ENCODE peak calls at places on chromosomes 6 and 20, in nine cellular contexts. D is GM23248; U is ascending aorta; F is aorta; L is gastrocnemius medialis; C is HCT116; O is CD8-positive, alpha-beta T cell; I is tibial artery; Q is lung. Z is an unnamed sample.

GRCh38 chr6:107704377-107705013 is 119.6 kb downstream of the SCML4 start:
- DNase-seq in L (no peak), I (no peak), Q (no peak), D (peak; percentile 54), F (no peak), C (peak; percentile 18), O (no peak), U (no peak), Z (no peak)

GRCh38 chr20:45336530-45337366 is 11.5 kb downstream of the SDC4 start:
- DNase-seq in U (peak; percentile 76), D (peak; percentile 99), L (peak; percentile 84), O (no peak), C (no peak), F (peak; percentile 78), Q (no peak), I (peak; percentile 88), Z (peak; percentile 88)

GRCh38 chr6:142942805-142943227 is 2.2 kb downstream of the HIVEP2 start:
- DNase-seq in U (no peak), O (no peak), I (no peak), Q (no peak), F (no peak), D (peak; percentile 62), C (no peak), L (no peak), Z (no peak)

GRCh38 chr6:144265061-144265357 is 20.1 kb upstream of the UTRN start:
- DNase-seq in C (no peak), Q (peak; percentile 30), I (no peak), F (no peak), U (no peak), O (no peak), L (no peak), D (peak; percentile 5), Z (no peak)

GRCh38 chr20:63737940-63738686 is 1.5 kb upstream of the SLC2A4RG start:
- DNase-seq in D (no peak), F (peak; percentile 58), O (peak; percentile 46), L (no peak), Q (no peak), C (no peak), I (peak; percentile 75), U (no peak), Z (peak; percentile 78)

GRCh38 chr6:35468980-35469710 is 944 bp downstream of the RPL10A start:
- DNase-seq in U (no peak), L (no peak), F (no peak), Q (no peak), O (no peak), D (peak; percentile 50), I (no peak), C (no peak), Z (peak; percentile 84)

GRCh38 chr6:137765044-137765443 is 102.0 kb upstream of the TNFAIP3 start:
- DNase-seq in D (peak; percentile 12), U (no peak), O (no peak), I (no peak), C (no peak), L (no peak), F (no peak), Q (no peak), Z (no peak)

GRCh38 chr20:24469116-24470030 is at the start of gene SYNDIG1:
- DNase-seq in C (no peak), Q (no peak), L (no peak), D (peak; percentile 55), O (no peak), U (no peak), F (no peak), I (peak; percentile 76), Z (no peak)

GRCh38 chr20:53077373-53078205 is 105.4 kb downstream of the TSHZ2 start:
- DNase-seq in L (no peak), I (no peak), F (no peak), Q (no peak), C (no peak), O (no peak), D (peak; percentile 76), U (no peak), Z (no peak)

GRCh38 chr6:31782126-31782941 is 5.2 kb upstream of the VWA7 start:
- DNase-seq in D (no peak), I (no peak), C (no peak), U (no peak), F (no peak), L (no peak), Q (no peak), O (no peak), Z (no peak)

GRCh38 chr6:31778999-31779885 is 2.1 kb upstream of the VWA7 start:
- DNase-seq in U (no peak), I (no peak), Q (no peak), L (no peak), D (no peak), O (no peak), F (no peak), C (no peak), Z (no peak)

GRCh38 chr6:31779908-31780307 is 2.8 kb upstream of the VWA7 start:
- DNase-seq in F (no peak), U (no peak), L (no peak), Q (no peak), D (no peak), C (no peak), O (no peak), I (no peak), Z (no peak)

GRCh38 chr6:31780507-31781243 is 3.5 kb upstream of the VWA7 start:
- DNase-seq in Q (no peak), C (no peak), D (no peak), F (no peak), O (no peak), U (no peak), I (no peak), L (no peak), Z (no peak)

DNA sequence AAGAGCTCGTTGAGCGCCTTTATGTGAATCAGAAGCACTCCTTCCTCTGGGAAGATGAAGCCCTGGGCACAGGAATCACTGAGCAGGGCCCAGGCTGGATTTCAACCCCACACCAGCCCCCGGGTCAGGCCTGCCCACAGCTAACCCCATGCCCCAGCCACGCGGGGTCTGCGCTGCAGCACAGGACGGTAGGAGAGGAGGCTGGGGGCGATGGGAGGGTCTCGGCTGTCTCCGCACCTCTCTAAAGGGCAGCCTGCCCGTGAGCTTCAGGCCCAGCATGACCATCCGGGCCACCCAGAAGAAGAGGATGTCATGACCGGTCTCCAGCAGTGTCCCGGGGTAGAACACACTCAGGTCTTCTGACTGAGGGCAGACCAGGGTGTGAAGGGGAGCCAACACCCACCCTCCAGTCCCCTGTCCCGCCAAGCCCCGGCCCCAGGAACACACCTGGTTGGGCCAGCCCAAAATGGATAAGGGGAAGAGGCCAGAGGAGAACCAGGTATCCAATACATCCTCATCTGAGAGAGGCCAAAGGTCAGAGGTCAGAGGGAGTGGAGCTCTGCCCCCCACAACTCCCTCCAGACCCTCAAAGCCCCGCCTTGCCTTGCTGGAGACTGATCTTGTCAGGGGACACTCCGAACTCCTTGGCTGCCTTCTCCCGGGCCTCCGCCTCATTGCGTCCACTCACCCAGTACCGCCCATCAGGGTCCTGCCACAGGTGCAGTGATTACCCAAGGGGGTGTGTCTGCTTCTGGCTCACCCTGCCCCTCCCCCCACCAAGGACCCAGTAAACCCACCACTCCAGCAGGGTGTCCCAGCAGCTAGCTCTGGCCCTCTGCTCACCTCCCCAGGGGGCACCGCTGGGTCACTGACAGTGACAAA is 4.4 kb upstream of the VWA7 start:
- DNase-seq in F (no peak), L (no peak), Q (no peak), U (no peak), I (no peak), C (no peak), O (no peak), D (no peak), Z (no peak)
- H3K27ac ChIP-seq in F (no peak overlapping the region), L (no peak overlapping the region), Q (no peak overlapping the region), U (no peak overlapping the region), I (no peak overlapping the region), C (no peak overlapping the region), O (no peak overlapping the region), D (no peak overlapping the region), Z (no peak overlapping the region)

DNA sequence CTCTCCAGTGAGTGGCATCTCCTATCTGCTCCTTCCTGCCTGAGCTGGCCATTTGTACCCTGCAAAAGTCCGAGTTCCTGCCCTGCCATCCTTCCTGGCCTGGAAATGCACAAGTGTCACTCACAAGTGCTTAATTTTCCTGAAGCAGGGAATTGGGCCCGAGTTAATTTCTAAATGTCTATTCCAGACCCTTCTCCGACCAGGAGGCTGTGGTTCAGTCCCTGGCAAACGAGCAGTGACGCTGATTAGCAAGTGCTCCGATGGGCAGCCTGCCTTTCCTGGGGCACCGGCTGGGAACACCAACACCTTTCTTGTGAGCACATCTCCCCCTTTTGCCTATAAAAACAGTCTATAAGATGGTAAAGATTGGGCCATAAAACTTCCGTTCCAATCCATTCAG is 1.7 kb downstream of the SIRPA start:
- DNase-seq in O (no peak), I (no peak), C (no peak), L (no peak), Q (no peak), U (no peak), F (no peak), D (no peak), Z (no peak)
- H3K4me3 ChIP-seq in O (no peak overlapping the region), I (peak overlapping the region; percentile 72), C (no peak overlapping the region), L (no peak overlapping the region), Q (no peak overlapping the region), U (peak overlapping the region; percentile 80), F (no peak overlapping the region), D (peak overlapping the region; percentile 99), Z (peak overlapping the region; percentile 86)

DNA sequence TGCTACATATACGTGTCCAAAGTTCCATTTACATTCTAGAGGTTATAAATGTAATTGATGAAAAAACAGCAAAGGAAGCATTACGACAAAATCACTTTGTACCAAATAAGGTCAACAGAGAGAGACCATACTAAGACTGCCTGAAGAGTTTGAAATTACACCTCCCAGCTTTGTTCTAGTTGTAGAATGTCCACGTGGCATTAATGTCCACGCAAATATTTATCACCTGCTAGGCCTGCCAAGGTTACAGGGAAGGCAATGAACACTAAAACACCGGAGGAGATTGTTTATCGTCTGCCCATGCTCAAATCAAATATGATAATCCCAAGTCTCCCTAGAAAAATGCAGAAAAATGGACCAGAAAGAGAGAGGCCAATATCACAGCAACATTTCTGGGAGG is 6.2 kb downstream of the RALGAPA2 start:
- DNase-seq in F (no peak), Q (no peak), L (peak; percentile 29), I (no peak), U (no peak), C (no peak), D (no peak), O (no peak), Z (no peak)
- H3K27ac ChIP-seq in F (no peak overlapping the region), Q (no peak overlapping the region), L (peak overlapping the region; percentile 97), I (no peak overlapping the region), U (no peak overlapping the region), C (no peak overlapping the region), D (no peak overlapping the region), O (no peak overlapping the region), Z (no peak overlapping the region)

GRCh38 chr6:129370268-129370916 is 339.6 kb downstream of the ARHGAP18 start:
- DNase-seq in I (no peak), F (peak; percentile 40), U (no peak), C (peak; percentile 45), L (no peak), D (peak; percentile 68), O (peak; percentile 25), Q (no peak), Z (no peak)

GRCh38 chr6:129368970-129369369 is 341.0 kb downstream of the ARHGAP18 start:
- DNase-seq in F (no peak), L (no peak), I (no peak), O (no peak), U (no peak), D (no peak), Q (no peak), C (no peak), Z (no peak)

GRCh38 chr6:129369737-129370136 is 340.2 kb downstream of the ARHGAP18 start:
- DNase-seq in D (peak; percentile 4), O (no peak), Q (no peak), F (no peak), I (no peak), U (no peak), C (no peak), L (no peak), Z (no peak)

GRCh38 chr6:129364767-129365166 is 345.2 kb downstream of the ARHGAP18 start:
- DNase-seq in D (no peak), O (no peak), I (no peak), Q (no peak), L (no peak), C (no peak), U (no peak), F (no peak), Z (no peak)

GRCh38 chr6:129368076-129368475 is 341.9 kb downstream of the ARHGAP18 start:
- DNase-seq in Q (no peak), D (no peak), O (no peak), C (no peak), I (no peak), L (no peak), F (no peak), U (no peak), Z (no peak)
- H3K4me3 ChIP-seq in Q (no peak overlapping the region), D (no peak overlapping the region), O (no peak overlapping the region), C (no peak overlapping the region), I (no peak overlapping the region), L (no peak overlapping the region), F (no peak overlapping the region), U (no peak overlapping the region), Z (no peak overlapping the region)